ENCODE peak calls at places on chromosomes 3 and 15, in four cellular contexts. J is K562, F is A549, A is HepG2. Q is an unnamed sample.

GRCh38 chr3:197183582-197183981 is 114.8 kb downstream of the DLG1 start:
- DNase-seq in J (no peak), F (no peak), A (no peak), Q (no peak)

GRCh38 chr3:122660575-122660974 is 20.1 kb upstream of the PARP14 start:
- DNase-seq in J (no peak), F (no peak), A (peak), Q (peak)

GRCh38 chr3:147838650-147839049 is 429.5 kb downstream of the ZIC1 start:
- DNase-seq in J (no peak), F (no peak), A (no peak), Q (no peak)

GRCh38 chr15:76776969-76777368 is 128.2 kb downstream of the SCAPER start:
- DNase-seq in J (no peak), A (no peak), F (no peak), Q (no peak)

GRCh38 chr3:184977796-184978195 is 165.8 kb downstream of the VPS8 start:
- DNase-seq in J (no peak), A (no peak), F (no peak), Q (no peak)

GRCh38 chr3:197088370-197088769 is 58.8 kb upstream of the MELTF start:
- DNase-seq in A (no peak), J (no peak), F (no peak), Q (no peak)

GRCh38 chr3:103899328-103899727 is 1464.5 kb downstream of the ZPLD1 start:
- DNase-seq in F (no peak), A (no peak), J (no peak), Q (no peak)

GRCh38 chr3:9970020-9970652 is 16.5 kb downstream of the EMC3 start:
- DNase-seq in A (no peak), J (no peak), F (no peak), Q (no peak)

GRCh38 chr15:90221251-90221900 is 12.4 kb downstream of the CIB1 start:
- DNase-seq in J (peak), F (peak), A (peak), Q (peak)

GRCh38 chr3:170508876-170509275 is 77.0 kb downstream of the SLC7A14 start:
- DNase-seq in J (no peak), A (no peak), F (no peak), Q (no peak)

GRCh38 chr3:39809995-39810595 is 686 bp downstream of the MYRIP start:
- DNase-seq in J (no peak), F (no peak), A (no peak), Q (peak)

GRCh38 chr3:109137766-109138165 is 1.2 kb downstream of the C3orf85 start:
- DNase-seq in F (no peak), A (no peak), J (no peak), Q (no peak)

GRCh38 chr15:39270976-39271375 is 309.9 kb upstream of the THBS1 start:
- DNase-seq in A (no peak), F (no peak), J (no peak), Q (no peak)

GRCh38 chr3:197354195-197355059 is 56.0 kb upstream of the DLG1 start:
- DNase-seq in A (no peak), F (no peak), J (no peak), Q (no peak)

GRCh38 chr3:30495172-30496124 is 111.0 kb upstream of the TGFBR2 start:
- DNase-seq in A (no peak), F (no peak), J (no peak), Q (no peak)

GRCh38 chr3:60046212-60046611 is 996.4 kb upstream of the CFAP20DC start:
- DNase-seq in F (no peak), J (no peak), A (no peak), Q (no peak)

DNA sequence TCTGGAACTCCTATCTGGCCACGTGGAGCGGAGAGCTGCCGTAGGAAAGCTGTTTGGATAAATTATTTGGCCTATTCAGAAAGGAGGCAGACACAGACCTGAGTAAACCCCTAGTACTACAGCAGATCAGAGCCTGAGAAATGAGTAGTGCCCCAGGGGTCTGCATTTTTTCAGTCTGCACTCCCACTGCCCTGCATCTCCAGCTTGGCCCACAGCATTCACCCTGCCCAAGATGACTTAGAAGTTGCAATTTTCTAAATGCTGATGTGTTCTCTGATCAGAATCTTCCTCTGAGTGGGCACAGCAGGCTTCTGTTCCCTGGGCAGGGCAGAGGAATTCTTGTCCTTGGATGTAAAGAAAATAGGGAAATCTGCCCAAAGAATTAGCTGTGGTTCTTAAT is 55.1 kb upstream of the PIK3CB start:
- DNase-seq in J (no peak), F (no peak), A (no peak), Q (no peak)
- TF ChIP-seq HMGXB4 in J (no peak), F (no peak), A (no peak), Q (no peak)

GRCh38 chr3:79354179-79354688 is 413.6 kb downstream of the ROBO1 start:
- DNase-seq in A (no peak), J (no peak), F (no peak), Q (no peak)
- TF ChIP-seq HMGXB4 in A (no peak), J (no peak), F (no peak), Q (no peak)

GRCh38 chr3:105435277-105435676 is 68.6 kb downstream of the ALCAM start:
- DNase-seq in F (no peak), A (no peak), J (no peak), Q (no peak)
- TF ChIP-seq HMGXB4 in F (no peak), A (no peak), J (no peak), Q (no peak)

DNA sequence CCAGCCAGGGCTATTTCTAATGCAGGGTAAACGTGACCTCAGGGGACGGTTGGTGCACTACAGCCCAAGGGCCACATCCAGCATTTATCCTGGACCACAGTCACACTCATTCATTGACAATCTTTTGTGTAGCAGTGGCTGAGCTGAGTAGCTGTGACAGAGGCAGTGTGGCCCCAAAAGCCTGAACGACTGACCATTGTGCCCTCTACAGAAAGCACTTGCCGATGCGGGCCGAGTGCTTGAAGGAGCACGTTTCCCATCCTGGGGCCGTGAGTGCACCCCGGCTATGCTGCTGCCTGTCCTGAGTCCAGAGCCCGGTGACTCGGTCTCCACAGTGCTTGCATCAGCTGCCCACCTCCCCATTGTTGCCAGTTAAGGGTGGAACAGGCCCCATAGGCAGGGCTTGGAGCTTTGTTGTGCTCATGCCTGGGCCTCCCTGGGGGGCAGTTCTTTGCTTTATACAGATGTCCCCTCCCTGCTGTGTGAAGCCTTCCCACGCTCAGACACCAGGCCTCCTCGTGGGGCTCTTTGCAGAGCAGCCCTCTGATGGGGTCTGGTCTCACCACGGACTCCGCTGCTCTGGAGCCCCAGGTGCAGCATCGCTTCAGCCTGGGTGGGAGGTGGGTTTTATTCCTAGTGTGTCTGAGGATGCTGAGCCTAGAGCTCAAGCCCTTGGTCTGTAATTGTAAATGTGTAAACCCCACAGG is 13.0 kb upstream of the SNRPA1 start:
- DNase-seq in F (no peak), A (no peak), J (no peak), Q (no peak)
- TF ChIP-seq HMGXB4 in F (no peak), A (no peak), J (no peak), Q (no peak)

DNA sequence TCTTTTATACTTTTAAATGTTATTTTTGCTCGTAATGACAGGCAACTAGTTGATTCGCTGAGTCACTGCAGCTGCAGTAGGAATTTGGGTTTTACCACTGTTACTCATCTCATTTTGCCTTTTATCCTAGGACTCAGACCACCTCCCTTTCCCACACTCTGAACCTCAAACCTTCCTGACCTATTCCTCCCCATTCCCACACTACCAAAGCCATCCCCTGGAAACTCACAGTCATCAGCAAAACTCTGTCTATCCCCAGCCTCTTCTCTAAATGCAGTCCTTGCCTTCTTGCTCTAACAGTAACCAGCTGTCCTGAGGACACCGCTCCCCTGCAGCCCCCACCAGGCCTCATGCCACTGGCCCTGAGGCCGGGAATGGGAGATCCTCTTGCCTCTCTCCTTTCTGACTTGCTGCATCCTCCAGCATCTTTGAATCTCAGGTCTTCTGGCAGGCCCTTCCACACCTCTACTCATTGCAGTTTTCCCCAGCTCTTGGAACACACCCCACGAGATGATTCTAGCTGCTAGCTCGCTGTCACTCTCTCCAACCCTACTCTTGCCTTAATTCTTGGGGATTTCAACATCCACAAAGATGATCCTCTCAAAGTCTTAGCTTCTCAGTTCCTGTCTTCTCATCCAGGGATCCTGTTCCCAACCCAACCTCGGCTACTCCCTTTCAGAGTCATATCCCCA is 55.9 kb upstream of the C3orf80 start:
- DNase-seq in A (no peak), J (peak), F (peak), Q (no peak)
- TF ChIP-seq HMGXB4 in A (no peak), J (no peak), F (no peak), Q (no peak)

GRCh38 chr15:31435256-31435781 is 108.7 kb downstream of the KLF13 start:
- DNase-seq in A (peak), J (peak), F (peak), Q (peak)

GRCh38 chr15:31434418-31435255 is 108.0 kb downstream of the KLF13 start:
- DNase-seq in J (no peak), F (no peak), A (no peak), Q (no peak)

GRCh38 chr15:31437686-31438085 is 111.1 kb downstream of the KLF13 start:
- DNase-seq in F (no peak), J (no peak), A (no peak), Q (no peak)

GRCh38 chr15:31433574-31433973 is 106.9 kb downstream of the KLF13 start:
- DNase-seq in A (no peak), J (no peak), F (no peak), Q (no peak)

DNA sequence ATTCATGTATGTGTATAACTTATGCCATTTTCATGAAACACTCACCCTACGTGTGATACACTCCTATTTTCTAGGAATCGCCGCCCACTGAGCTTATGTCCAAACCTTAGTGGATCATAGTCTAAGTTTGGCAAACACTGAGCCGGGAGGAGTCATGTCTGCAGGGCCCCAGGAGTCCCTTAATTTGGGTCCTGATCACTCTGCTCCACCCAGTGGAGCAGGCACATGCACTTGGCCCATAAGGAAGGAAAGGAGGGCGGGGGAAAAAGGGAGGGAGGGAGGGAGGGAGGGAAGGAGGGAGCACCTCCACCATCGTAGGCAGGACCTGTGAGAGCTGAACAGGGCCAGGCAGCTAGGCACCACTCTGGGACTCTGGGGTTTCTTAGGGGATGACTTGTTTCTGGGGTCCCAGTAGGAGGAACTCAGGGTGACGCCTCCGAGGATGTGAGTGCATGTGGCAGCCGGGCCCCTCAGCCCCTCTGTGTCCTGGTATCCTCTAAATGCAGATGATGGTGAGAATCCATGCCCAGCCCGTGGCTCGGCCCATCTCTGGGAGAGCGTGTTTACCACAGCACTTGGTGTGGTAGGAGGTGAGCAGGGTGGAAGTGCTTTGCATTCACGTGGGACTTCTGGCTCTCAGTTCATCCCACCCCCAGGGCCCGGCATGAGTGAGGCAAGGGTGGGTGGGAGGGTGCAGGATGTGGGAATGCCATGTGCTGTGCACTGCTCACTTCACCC is 109.4 kb downstream of the KLF13 start:
- DNase-seq in F (no peak), J (peak), A (no peak), Q (no peak)
- TF ChIP-seq HMGXB4 in F (no peak), J (no peak), A (no peak), Q (no peak)

DNA sequence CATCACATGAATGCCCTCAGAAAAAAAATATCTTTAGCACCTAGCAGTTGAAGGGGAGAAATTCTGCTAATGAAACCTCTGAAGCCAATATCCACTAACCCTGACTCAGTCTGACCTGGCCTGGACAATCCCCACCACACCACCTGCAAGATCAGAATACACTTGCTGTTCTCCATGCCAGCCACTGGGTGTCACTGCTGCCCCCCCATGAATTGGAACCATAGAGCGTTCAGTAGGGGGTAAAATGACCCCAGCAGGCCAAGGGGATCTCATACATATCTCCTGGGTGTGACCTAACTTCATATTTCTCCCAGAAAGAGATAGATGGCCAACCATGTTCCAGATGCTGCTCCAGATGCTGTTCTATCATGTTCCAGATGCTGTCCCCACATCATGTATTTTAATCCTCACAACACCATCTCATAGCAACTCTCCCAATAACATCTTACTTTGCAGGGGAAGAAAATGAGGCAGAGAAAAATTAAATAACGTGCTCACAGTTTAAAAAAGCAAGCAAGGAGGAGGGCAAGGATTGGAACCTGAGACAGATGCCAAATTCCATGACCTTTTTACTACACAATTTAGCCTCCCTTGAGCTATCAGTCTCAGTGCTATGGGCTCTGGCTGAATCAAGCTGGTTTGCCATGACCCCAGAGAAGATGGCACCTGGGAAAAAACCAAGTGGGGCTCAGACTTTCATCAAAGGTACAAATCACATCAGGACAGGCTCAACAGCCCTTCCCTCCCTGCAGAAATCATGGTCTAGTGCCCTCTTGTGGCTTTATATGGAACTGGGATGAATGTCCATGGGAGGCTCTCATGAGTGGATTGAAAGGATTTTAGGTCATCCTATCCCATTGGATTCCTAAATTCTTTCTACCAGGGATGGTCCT is 12.4 kb downstream of the NTRK3 start:
- DNase-seq in J (peak), A (peak), F (peak), Q (peak)
- TF ChIP-seq HMGXB4 in J (no peak), A (no peak), F (no peak), Q (no peak)

GRCh38 chr3:188573929-188574317 is 420.0 kb downstream of the LPP start:
- DNase-seq in F (no peak), J (no peak), A (no peak), Q (no peak)

GRCh38 chr3:188577539-188577938 is 423.6 kb downstream of the LPP start:
- DNase-seq in A (no peak), J (no peak), F (no peak), Q (no peak)

GRCh38 chr3:188573286-188573928 is 419.4 kb downstream of the LPP start:
- DNase-seq in J (no peak), A (no peak), F (no peak), Q (peak)

GRCh38 chr3:188574885-188575284 is 420.9 kb downstream of the LPP start:
- DNase-seq in A (no peak), F (no peak), J (no peak), Q (no peak)

GRCh38 chr3:188575501-188575900 is 421.5 kb downstream of the LPP start:
- DNase-seq in A (no peak), F (no peak), J (no peak), Q (no peak)
- TF ChIP-seq HMGXB4 in A (no peak), F (no peak), J (no peak), Q (no peak)

Q was measured in WTC11.